ENCODE peak calls at places on chromosomes 11 and 22, in seven cellular contexts. O is BJ, R is thyroid gland, A is ovary, H is cardiac muscle cell, X is astrocyte of the spinal cord, U is BE2C. T is an unnamed sample.

GRCh38 chr11:121626507-121626875 is 173.7 kb upstream of the SORL1-AS1 start:
- DNase-seq in O (no peak), R (no peak), A (no peak), H (no peak), X (no peak), U (no peak), T (no peak)

GRCh38 chr22:27799334-27800249 is 2.0 kb downstream of the MN1 start:
- DNase-seq in O (no peak), R (peak), A (peak), H (no peak), X (no peak), U (no peak), T (no peak)

GRCh38 chr22:39097098-39098020 is at the start of gene APOBEC3H:
- DNase-seq in O (no peak), R (peak), A (no peak), H (peak), X (no peak), U (no peak), T (no peak)

GRCh38 chr11:70496591-70497535 is 98.5 kb downstream of the CTTN start:
- DNase-seq in O (no peak), R (no peak), A (no peak), H (no peak), X (no peak), U (peak), T (no peak)

GRCh38 chr22:31241936-31242335 is 29.8 kb downstream of the LIMK2 start:
- DNase-seq in O (no peak), R (no peak), A (no peak), H (peak), X (peak), U (no peak), T (no peak)

GRCh38 chr11:22169833-22170232 is 23.1 kb upstream of the ANO5 start:
- DNase-seq in O (no peak), R (no peak), A (no peak), H (no peak), X (no peak), U (no peak), T (no peak)

GRCh38 chr11:820655-821512 is 2.2 kb downstream of the PNPLA2 start:
- DNase-seq in O (no peak), R (peak), A (peak), H (peak), X (no peak), U (no peak), T (no peak)

GRCh38 chr11:98572941-98573340 is 447.8 kb upstream of the CNTN5 start:
- DNase-seq in O (no peak), R (no peak), A (no peak), H (no peak), X (no peak), U (no peak), T (no peak)

GRCh38 chr11:132123854-132124835 is 753.7 kb downstream of the NTM start:
- DNase-seq in O (no peak), R (no peak), A (no peak), H (no peak), X (no peak), U (no peak), T (peak)

GRCh38 chr11:117045956-117046355 is 52.3 kb downstream of the SIK3 start:
- DNase-seq in O (no peak), R (no peak), A (no peak), H (peak), X (no peak), U (no peak), T (no peak)

GRCh38 chr11:25065711-25066110 is 568.9 kb downstream of the LUZP2 start:
- DNase-seq in O (no peak), R (no peak), A (no peak), H (no peak), X (peak), U (no peak), T (no peak)

GRCh38 chr22:38824587-38824986 is 19.2 kb downstream of the NPTXR start:
- DNase-seq in O (no peak), R (peak), A (peak), H (peak), X (peak), U (no peak), T (no peak)

GRCh38 chr11:35126879-35127576 is 11.9 kb upstream of the CD44 start:
- DNase-seq in O (no peak), R (no peak), A (no peak), H (no peak), X (no peak), U (no peak), T (no peak)
- H3K4me3 ChIP-seq in O (no peak), R (no peak), A (no peak), H (no peak), X (no peak), U (no peak), T (no peak)

GRCh38 chr11:63683133-63683991 is 2.1 kb downstream of the RTN3 start:
- DNase-seq in O (no peak), R (no peak), A (no peak), H (peak), X (peak), U (no peak), T (no peak)

GRCh38 chr11:63686912-63687311 is 5.6 kb downstream of the RTN3 start:
- DNase-seq in O (no peak), R (no peak), A (no peak), H (peak), X (no peak), U (no peak), T (no peak)

GRCh38 chr11:63682045-63682915 is 980 bp downstream of the RTN3 start:
- DNase-seq in O (no peak), R (peak), A (peak), H (peak), X (no peak), U (peak), T (no peak)

GRCh38 chr11:63680842-63681207 is 475 bp upstream of the RTN3 start:
- DNase-seq in O (no peak), R (no peak), A (no peak), H (no peak), X (no peak), U (no peak), T (no peak)

DNA sequence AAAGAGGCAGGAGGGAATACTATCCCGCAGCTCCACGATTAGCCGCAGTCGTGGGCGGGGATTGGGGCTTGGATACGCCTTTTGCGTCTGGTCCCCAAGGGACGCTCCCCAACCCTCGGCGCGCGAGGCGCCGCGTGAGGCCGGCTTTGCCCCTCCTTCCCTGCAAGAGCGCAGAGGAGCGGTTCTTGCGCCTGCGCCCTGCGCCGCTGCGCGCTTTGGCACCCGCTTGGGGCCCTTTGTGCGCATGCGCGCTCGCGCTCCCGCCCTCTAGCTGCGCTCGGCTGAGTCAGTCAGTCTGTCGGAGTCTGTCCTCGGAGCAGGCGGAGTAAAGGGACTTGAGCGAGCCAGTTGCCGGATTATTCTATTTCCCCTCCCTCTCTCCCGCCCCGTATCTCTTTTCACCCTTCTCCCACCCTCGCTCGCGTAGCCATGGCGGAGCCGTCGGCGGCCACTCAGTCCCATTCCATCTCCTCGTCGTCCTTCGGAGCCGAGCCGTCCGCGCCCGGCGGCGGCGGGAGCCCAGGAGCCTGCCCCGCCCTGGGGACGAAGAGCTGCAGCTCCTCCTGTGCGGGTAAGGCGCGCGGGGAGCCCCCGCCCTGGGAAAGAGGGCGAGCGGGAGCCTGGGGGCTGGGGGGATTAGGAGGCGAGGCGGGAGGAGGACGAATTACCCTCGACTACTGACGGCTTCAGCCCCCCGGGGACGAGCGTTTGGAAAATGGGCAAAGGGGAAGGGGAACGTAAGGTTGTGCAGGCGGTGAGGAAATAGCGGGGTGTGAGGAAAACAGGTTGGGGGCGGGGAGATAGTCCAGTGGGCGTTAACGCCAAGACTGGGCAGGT is at the start of gene RTN3:
- DNase-seq in O (peak), R (peak), A (peak), H (peak), X (peak), U (peak), T (peak)
- TF ChIP-seq CTCF in O (peak), R (no peak), A (peak), H (peak), X (no peak), U (no peak), T (no peak)

DNA sequence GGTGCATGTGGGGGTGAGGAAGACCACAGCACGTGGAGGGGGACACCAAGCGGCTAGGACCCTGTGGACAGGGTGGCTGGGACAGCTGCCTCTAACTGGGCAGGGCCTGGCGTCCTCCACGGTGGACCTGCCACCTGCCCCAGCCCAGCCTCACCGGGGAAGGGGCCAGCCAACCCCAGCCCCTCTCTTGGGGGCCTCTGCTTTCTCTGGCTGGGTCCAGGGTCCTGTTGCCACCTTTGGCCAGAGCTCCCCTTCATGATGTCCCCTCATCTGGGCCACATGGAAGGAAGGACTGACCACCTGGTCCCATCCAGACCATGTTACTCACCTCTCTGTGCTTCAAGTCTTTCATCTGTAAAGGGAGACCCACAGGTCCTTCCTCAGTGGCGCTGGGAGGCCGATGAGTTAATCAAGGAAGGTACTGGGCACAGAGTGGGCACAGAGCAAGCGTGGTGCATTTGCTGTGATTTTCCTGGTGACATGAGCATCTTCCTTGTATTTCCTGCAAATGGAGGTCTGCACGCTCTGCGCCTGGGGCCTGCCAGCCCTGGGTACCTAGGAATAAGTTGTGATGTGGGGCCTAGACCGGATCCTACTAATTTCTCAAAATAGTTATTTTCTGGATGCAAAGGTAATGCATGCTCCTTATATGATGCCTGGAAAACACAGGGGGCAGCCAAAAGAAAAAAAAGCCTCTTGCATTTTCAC is 538.4 kb downstream of the TBC1D22A start:
- DNase-seq in O (no peak), R (no peak), A (no peak), H (no peak), X (no peak), U (no peak), T (no peak)
- H3K4me3 ChIP-seq in O (no peak), R (no peak), A (no peak), H (no peak), X (no peak), U (no peak), T (no peak)

DNA sequence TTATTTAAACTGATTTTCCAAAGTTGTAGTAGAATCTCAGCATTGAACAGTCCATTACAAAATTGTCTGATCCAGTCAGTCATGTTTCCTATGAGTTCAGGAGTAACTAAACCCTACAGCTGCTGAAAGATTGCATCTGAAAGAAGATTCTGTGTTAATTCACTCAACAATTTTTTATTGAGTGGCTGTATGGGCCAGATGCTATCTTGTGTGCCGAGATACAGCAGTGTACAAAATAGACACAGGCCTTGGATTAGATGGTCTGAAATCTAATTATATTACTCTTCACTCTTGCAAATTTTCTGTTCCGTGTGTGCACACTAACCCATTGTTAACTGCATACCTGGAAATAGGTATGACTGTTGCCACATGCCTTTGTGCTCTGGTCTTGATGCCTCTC is 7.3 kb downstream of the GVQW3 start:
- DNase-seq in O (no peak), R (no peak), A (no peak), H (no peak), X (no peak), U (no peak), T (no peak)
- TF ChIP-seq CTCF in O (no peak), R (no peak), A (no peak), H (no peak), X (no peak), U (no peak), T (no peak)